ENCODE peak calls at places on chromosome 11, in four cellular contexts. W, S, C and B are unnamed samples.

GRCh38 chr11:112113539-112114457 is 27.1 kb downstream of the SDHD start:
- DNase-seq in W (peak), S (peak), C (no peak), B (no peak)

GRCh38 chr11:119332111-119332765 is 2.1 kb upstream of the RNF26 start:
- DNase-seq in W (no peak), S (no peak), C (no peak), B (no peak)

GRCh38 chr11:47461876-47462275 is 12.9 kb upstream of the RAPSN start:
- DNase-seq in W (no peak), S (no peak), C (no peak), B (no peak)

GRCh38 chr11:73140213-73141030 is 1.7 kb downstream of the FCHSD2 start:
- DNase-seq in W (peak), S (peak), C (no peak), B (peak)

GRCh38 chr11:129723146-129723963 is 92.3 kb upstream of the TMEM45B start:
- DNase-seq in W (no peak), S (no peak), C (no peak), B (no peak)

GRCh38 chr11:123202155-123202714 is 7.2 kb upstream of the CLMP start:
- DNase-seq in W (no peak), S (no peak), C (no peak), B (peak)

GRCh38 chr11:68806931-68807844 is 34.5 kb downstream of the CPT1A start:
- DNase-seq in W (peak), S (peak), C (no peak), B (no peak)

GRCh38 chr11:46272816-46273427 is 4.5 kb upstream of the CREB3L1 start:
- DNase-seq in W (peak), S (no peak), C (no peak), B (no peak)

GRCh38 chr11:128342511-128343133 is 244.7 kb downstream of the ETS1 start:
- DNase-seq in W (peak), S (peak), C (peak), B (peak)

GRCh38 chr11:124984512-124984854 is 30.5 kb downstream of the CCDC15 start:
- DNase-seq in W (no peak), S (no peak), C (no peak), B (no peak)

GRCh38 chr11:71131861-71132260 is 120.5 kb downstream of the SHANK2 start:
- DNase-seq in W (no peak), S (no peak), C (no peak), B (peak)

GRCh38 chr11:128890543-128891409 is at the start of gene KCNJ5:
- DNase-seq in W (no peak), S (peak), C (no peak), B (peak)

GRCh38 chr11:8354622-8355417 is 91.1 kb upstream of the LMO1 start:
- DNase-seq in W (no peak), S (peak), C (no peak), B (peak)

GRCh38 chr11:12222099-12222751 is 111.8 kb downstream of the MICAL2 start:
- DNase-seq in W (peak), S (no peak), C (no peak), B (peak)

GRCh38 chr11:62149986-62150886 is 26.4 kb downstream of the INCENP start:
- DNase-seq in W (no peak), S (no peak), C (no peak), B (no peak)

GRCh38 chr11:133163463-133164419 is 368.6 kb downstream of the OPCML start:
- DNase-seq in W (peak), S (peak), C (no peak), B (peak)

GRCh38 chr11:72587696-72588095 is 86.5 kb downstream of the PDE2A start:
- DNase-seq in W (no peak), S (no peak), C (no peak), B (no peak)

GRCh38 chr11:57974830-57975229 is 48.9 kb upstream of the OR9Q1 start:
- DNase-seq in W (peak), S (no peak), C (no peak), B (peak)

GRCh38 chr11:66556086-66556485 is 9.4 kb downstream of the ACTN3 start:
- DNase-seq in W (no peak), S (no peak), C (no peak), B (no peak)

GRCh38 chr11:64065712-64066111 is 30.0 kb downstream of the FLRT1 start:
- DNase-seq in W (no peak), S (no peak), C (no peak), B (no peak)

GRCh38 chr11:66882540-66882939 is 25.7 kb downstream of the LRFN4 start:
- DNase-seq in W (no peak), S (no peak), C (no peak), B (no peak)

GRCh38 chr11:72439455-72439854 is 5.1 kb upstream of the CLPB start:
- DNase-seq in W (peak), S (peak), C (no peak), B (no peak)

GRCh38 chr11:45692808-45693453 is 27.5 kb upstream of the CHST1 start:
- DNase-seq in W (no peak), S (no peak), C (no peak), B (no peak)

GRCh38 chr11:94806436-94806835 is 38.3 kb downstream of the AMOTL1 start:
- DNase-seq in W (no peak), S (no peak), C (no peak), B (no peak)

GRCh38 chr11:94804874-94805273 is 36.7 kb downstream of the AMOTL1 start:
- DNase-seq in W (no peak), S (no peak), C (no peak), B (no peak)

GRCh38 chr11:94809251-94809650 is 41.1 kb downstream of the AMOTL1 start:
- DNase-seq in W (no peak), S (no peak), C (no peak), B (no peak)

GRCh38 chr11:94803491-94803890 is 35.3 kb downstream of the AMOTL1 start:
- DNase-seq in W (no peak), S (no peak), C (no peak), B (no peak)

DNA sequence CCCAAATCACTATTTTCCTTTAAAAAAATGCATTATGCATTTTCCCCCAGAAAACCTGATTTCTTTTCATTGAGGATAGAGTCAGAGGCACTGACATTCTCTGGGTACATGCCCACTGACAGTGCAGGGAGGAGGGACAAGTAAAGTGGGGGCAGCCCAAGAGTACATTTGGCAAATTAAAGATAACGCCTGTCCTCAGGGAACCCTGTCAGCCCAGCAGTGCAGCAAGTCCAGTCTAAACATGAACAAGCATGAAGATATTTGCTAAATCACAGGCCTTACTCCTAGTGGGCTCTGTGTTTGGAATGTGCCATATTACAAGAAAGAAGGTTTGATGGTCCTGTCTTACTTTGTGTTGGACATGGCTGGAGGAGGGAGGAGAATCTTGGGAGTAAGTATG is 37.8 kb downstream of the AMOTL1 start:
- DNase-seq in W (no peak), S (no peak), C (no peak), B (no peak)
- H3K4me3 ChIP-seq in W (no peak), S (no peak), C (no peak), B (no peak)

DNA sequence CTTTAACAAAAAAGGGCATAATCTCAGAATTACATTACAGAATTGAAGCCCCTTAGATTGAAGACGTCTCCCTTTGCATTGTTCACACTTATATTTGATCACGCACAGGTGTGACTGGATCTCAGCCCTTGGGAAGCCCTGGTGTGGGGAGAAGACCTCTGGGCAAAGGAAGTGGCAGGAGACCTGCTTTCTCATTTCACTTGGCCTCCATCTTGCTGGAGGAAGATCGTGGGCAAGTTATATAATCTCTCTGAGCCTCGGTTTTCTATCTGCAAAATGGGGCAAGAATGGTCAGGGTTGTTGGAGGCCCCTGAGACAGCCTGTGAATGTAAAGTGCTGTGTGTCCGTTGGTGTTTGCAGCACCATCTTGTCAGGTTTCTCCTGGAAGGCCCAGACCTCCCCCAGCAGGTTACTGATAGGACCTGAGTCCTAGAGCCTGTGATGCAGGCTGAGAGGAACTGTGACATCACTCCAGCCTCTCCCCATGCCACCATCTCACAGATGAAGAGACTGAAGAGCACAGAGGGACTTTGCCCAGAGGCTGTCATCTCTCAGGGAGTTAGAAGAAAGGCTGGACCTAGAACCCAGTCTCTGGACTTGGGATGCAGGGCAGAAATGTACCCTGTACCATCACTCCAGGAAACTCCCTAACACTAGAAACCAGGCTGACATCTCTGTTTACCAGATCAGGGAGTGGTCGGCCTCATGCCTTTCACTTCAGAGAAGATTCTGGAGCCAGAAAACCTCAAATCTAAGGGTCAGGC is 1.1 kb upstream of the APOA1 start:
- DNase-seq in W (no peak), S (no peak), C (no peak), B (no peak)
- H3K4me3 ChIP-seq in W (no peak), S (no peak), C (no peak), B (no peak)

DNA sequence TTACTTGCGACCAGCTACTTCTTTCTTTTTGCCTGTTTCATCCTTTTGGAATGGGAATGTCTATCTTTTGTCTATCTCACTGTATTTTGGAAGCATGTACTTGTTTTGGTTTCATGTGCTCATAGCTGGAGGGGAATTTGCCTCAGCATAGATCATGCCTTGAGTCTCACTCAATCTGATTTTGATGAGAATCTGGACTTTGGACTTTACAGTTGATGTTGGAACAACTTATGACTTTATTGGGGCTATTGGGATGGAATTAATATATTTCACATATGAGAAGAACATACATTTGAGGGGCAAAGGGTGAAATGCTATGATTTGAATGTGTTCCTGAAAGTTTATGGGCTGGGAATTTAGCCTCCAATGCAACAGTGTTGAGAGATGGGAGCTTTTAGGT is 206.2 kb upstream of the DDI1 start:
- DNase-seq in W (no peak), S (no peak), C (no peak), B (no peak)
- H3K4me3 ChIP-seq in W (no peak), S (no peak), C (no peak), B (no peak)

DNA sequence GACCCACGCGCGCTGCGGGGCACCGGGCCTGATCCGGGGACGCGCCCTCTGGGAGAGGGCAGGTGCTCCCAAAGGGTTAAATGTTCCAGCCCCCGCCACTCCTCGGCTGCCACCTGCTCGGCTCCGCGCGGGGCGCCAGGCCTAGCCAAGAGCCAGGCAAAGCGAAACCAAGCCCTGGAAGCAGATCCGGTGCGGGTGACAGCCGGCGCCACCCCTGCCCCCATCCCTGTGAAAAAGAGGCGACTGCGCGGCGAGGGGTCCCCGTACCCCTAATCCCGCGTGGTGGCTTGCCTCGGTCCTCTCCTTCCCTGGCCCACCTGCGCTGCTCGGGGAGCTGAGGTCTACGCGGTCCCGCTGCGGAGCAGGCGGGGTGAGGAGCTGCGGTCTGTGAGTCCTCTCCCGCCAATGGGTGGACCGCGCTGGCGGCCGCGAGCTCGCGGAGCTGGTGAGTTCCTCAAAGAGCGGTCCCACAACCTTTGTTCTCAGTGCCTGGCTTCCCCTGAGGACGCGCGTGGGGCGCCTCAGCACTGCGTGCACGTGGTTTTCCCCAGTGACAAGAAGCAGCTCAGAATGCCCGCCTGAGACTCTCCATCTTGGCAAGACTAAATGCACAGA is at the start of gene ME3:
- DNase-seq in W (peak), S (no peak), C (peak), B (no peak)
- H3K4me3 ChIP-seq in W (peak), S (peak), C (peak), B (no peak)

GRCh38 chr11:117179048-117179999 is 781 bp downstream of the SIDT2 start:
- DNase-seq in W (peak), S (peak), C (peak), B (peak)

GRCh38 chr11:117180661-117181585 is 2.4 kb downstream of the SIDT2 start:
- DNase-seq in W (peak), S (peak), C (peak), B (no peak)

GRCh38 chr11:117178210-117179034 is at the start of gene SIDT2:
- DNase-seq in W (peak), S (peak), C (peak), B (peak)

GRCh38 chr11:117181586-117182550 is 3.3 kb downstream of the SIDT2 start:
- DNase-seq in W (no peak), S (no peak), C (no peak), B (no peak)

DNA sequence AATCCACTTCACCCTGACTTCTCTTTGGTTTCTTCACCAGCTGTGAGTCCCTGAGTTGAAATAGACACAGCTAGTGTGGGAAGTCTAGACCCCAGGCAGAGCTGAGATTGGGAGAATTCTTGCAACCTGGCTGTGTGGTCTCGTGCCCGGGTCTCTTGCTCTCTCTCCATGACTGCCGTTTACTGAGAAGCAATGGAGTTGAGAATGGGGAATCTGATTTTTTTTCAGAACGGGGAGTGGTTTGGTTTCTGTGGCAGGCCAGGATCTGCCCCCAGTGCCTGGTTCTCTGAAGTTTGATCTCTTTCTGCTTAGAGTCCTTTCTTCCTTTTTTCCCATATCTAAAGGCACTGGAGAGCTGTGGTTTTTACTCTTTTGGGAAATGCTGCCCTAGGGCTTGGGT is 1.5 kb downstream of the SIDT2 start:
- DNase-seq in W (no peak), S (no peak), C (no peak), B (peak)
- H3K4me3 ChIP-seq in W (peak), S (peak), C (peak), B (peak)